ENCODE peak calls at places on chromosomes 12 and 14, in seven cellular contexts. One of them, this sample, is unnamed. For H3K4me1 and H3K27me3, the result is how much of the 10 kb centered on the place peaks cover.

GRCh38 chr14:55864890-55865655 is 253.1 kb upstream of the PELI2 start:
- DNase-seq in sigmoid colon: no peak
- DNase-seq in Peyer's patch: no peak
- DNase-seq in psoas muscle: no peak
- DNase-seq in endothelial cell of umbilical vein: no peak
- DNase-seq in right lobe of liver: no peak
- DNase-seq in adrenal gland: no peak
- DNase-seq in this sample: no peak

GRCh38 chr12:104182621-104183378 is 32.8 kb upstream of the TXNRD1 start:
- DNase-seq in sigmoid colon: no peak
- DNase-seq in Peyer's patch: no peak
- DNase-seq in psoas muscle: no peak
- DNase-seq in endothelial cell of umbilical vein: no peak
- DNase-seq in right lobe of liver: no peak
- DNase-seq in adrenal gland: no peak
- DNase-seq in this sample: no peak

GRCh38 chr14:102516531-102517411 is 7.2 kb upstream of the ANKRD9 start:
- DNase-seq in sigmoid colon: peak
- DNase-seq in Peyer's patch: peak
- DNase-seq in psoas muscle: peak
- DNase-seq in endothelial cell of umbilical vein: peak
- DNase-seq in right lobe of liver: peak
- DNase-seq in adrenal gland: no peak
- DNase-seq in this sample: peak

GRCh38 chr14:68755016-68755353 is 37.9 kb downstream of the ZFP36L1 start:
- DNase-seq in sigmoid colon: no peak
- DNase-seq in Peyer's patch: no peak
- DNase-seq in psoas muscle: no peak
- DNase-seq in endothelial cell of umbilical vein: no peak
- DNase-seq in right lobe of liver: no peak
- DNase-seq in adrenal gland: no peak
- DNase-seq in this sample: no peak

GRCh38 chr12:2092890-2093289 is 40.1 kb downstream of the CACNA1C start:
- DNase-seq in sigmoid colon: no peak
- DNase-seq in Peyer's patch: no peak
- DNase-seq in psoas muscle: no peak
- DNase-seq in endothelial cell of umbilical vein: no peak
- DNase-seq in right lobe of liver: no peak
- DNase-seq in adrenal gland: no peak
- DNase-seq in this sample: peak

GRCh38 chr12:94146166-94146565 is 2.2 kb upstream of the PLXNC1 start:
- DNase-seq in sigmoid colon: no peak
- DNase-seq in Peyer's patch: no peak
- DNase-seq in psoas muscle: no peak
- DNase-seq in endothelial cell of umbilical vein: no peak
- DNase-seq in right lobe of liver: no peak
- DNase-seq in adrenal gland: no peak
- DNase-seq in this sample: no peak

GRCh38 chr12:68577949-68578348 is 32.8 kb upstream of the RAP1B start:
- DNase-seq in sigmoid colon: no peak
- DNase-seq in Peyer's patch: no peak
- DNase-seq in psoas muscle: no peak
- DNase-seq in endothelial cell of umbilical vein: no peak
- DNase-seq in right lobe of liver: no peak
- DNase-seq in adrenal gland: no peak
- DNase-seq in this sample: no peak

GRCh38 chr14:102445066-102445465 is 64.5 kb downstream of the ANKRD9 start:
- DNase-seq in sigmoid colon: peak
- DNase-seq in Peyer's patch: no peak
- DNase-seq in psoas muscle: no peak
- DNase-seq in endothelial cell of umbilical vein: no peak
- DNase-seq in right lobe of liver: no peak
- DNase-seq in adrenal gland: no peak
- DNase-seq in this sample: no peak

GRCh38 chr12:21451529-21451928 is 14.1 kb downstream of the PYROXD1 start:
- DNase-seq in sigmoid colon: no peak
- DNase-seq in Peyer's patch: no peak
- DNase-seq in psoas muscle: no peak
- DNase-seq in endothelial cell of umbilical vein: peak
- DNase-seq in right lobe of liver: no peak
- DNase-seq in adrenal gland: no peak
- DNase-seq in this sample: no peak

DNA sequence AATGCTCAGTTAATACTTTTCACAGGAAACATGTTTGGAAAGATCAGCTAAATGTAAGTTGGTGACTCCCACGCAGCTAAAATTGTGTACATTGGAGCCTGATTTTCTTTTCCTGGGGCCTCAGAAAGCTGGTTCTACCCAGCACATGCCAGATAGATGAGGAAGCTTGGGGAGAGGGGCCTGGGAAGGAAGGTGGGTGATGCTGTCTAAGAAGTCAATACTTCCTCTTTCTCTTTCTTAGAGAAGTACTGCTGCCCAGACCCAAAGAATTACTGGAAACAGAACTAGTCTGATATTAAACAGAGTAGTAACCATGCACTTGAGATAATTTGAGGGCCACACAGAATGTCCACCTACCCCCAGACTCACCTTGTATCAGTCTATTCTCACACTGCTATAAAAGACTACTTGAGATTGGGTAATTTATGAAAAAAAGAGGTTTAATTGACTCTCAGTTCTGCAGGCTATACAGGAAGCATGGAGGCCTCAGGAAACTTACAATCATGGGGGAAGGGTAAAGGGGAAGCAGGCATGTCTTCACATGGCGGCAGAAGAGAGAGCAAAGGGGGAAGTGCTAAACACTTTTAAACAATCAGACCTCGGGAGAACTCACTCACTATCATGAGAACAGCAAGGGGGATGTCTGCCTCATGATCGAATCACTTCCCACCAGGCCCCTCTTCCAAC is 123.3 kb upstream of the MED13L start:
- DNase-seq in sigmoid colon: no peak
- DNase-seq in Peyer's patch: no peak
- DNase-seq in psoas muscle: no peak
- DNase-seq in endothelial cell of umbilical vein: no peak
- DNase-seq in right lobe of liver: no peak
- DNase-seq in adrenal gland: no peak
- DNase-seq in this sample: no peak
- H3K4me1 ChIP-seq in sigmoid colon: under half
- H3K4me1 ChIP-seq in Peyer's patch: under half
- H3K4me1 ChIP-seq in psoas muscle: under half
- H3K4me1 ChIP-seq in endothelial cell of umbilical vein: under half
- H3K4me1 ChIP-seq in right lobe of liver: under half
- H3K4me1 ChIP-seq in adrenal gland: under half
- H3K4me1 ChIP-seq in this sample: under half

GRCh38 chr14:75022655-75023054 is 19.9 kb downstream of the EIF2B2 start:
- DNase-seq in sigmoid colon: no peak
- DNase-seq in Peyer's patch: no peak
- DNase-seq in psoas muscle: peak
- DNase-seq in endothelial cell of umbilical vein: peak
- DNase-seq in right lobe of liver: no peak
- DNase-seq in adrenal gland: peak
- DNase-seq in this sample: peak
- H3K27ac ChIP-seq in sigmoid colon: no peak
- H3K27ac ChIP-seq in Peyer's patch: peak
- H3K27ac ChIP-seq in psoas muscle: peak
- H3K27ac ChIP-seq in endothelial cell of umbilical vein: no peak
- H3K27ac ChIP-seq in right lobe of liver: no peak
- H3K27ac ChIP-seq in adrenal gland: no peak
- H3K27ac ChIP-seq in this sample: no peak

DNA sequence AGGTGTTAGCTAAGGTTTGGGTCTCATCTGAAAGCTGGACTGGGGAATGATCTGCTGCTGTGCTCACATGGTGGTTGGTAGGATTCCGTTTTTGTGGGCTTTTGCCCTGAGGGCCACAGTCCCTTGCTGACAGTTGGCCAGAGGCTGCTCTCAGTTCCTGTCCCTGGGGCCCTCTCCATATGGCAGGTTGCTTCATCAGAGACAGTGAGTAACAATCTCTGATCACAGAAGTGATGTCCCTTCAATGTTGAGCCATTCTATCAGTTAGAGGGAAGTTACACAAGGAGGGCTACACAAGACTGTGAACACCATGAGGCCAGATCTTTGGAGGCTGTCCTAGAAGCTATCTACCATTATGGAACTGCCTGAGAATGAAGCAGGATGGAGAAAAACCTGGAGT is 137.2 kb downstream of the AACS start:
- DNase-seq in sigmoid colon: no peak
- DNase-seq in Peyer's patch: no peak
- DNase-seq in psoas muscle: no peak
- DNase-seq in endothelial cell of umbilical vein: no peak
- DNase-seq in right lobe of liver: no peak
- DNase-seq in adrenal gland: no peak
- DNase-seq in this sample: no peak
- H3K27me3 ChIP-seq in sigmoid colon: under half
- H3K27me3 ChIP-seq in Peyer's patch: under half
- H3K27me3 ChIP-seq in psoas muscle: under half
- H3K27me3 ChIP-seq in endothelial cell of umbilical vein: under half
- H3K27me3 ChIP-seq in right lobe of liver: under half
- H3K27me3 ChIP-seq in adrenal gland: under half
- H3K27me3 ChIP-seq in this sample: under half

DNA sequence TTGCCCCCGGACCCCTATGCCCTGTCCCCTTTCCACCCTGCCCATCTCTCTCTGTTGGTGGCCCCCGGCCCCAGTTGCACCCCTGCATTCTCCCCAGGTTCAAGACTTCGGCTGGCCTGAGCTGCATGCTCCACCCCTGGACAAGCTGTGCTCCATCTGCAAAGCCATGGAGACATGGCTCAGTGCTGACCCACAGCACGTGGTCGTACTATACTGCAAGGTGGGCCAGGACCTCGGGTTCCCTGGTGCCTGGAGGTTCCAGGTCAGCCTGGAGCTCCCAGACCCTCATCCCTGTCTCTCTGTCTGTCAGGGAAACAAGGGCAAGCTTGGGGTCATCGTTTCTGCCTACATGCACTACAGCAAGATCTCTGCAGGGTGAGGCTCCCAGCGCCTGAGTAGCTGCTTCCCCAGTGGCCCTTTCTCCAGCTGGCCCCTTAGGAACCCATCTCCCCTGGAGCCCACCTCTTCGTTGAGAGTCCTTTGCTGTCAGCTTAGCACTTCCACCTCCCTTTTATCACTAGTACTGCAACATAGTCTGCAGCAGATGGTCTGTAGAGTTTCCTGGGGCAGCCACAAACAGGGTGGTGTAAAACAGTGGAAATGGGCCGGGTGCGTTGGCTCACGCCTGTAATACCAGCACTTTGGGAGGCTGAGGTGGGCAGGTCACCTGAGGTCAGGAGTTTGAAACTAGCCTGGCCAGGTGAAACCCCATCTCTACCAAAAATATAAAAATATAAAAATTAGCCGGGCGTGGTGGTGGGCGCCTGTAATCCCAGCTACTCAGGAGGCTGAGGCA is 5.8 kb downstream of the TNS2 start:
- DNase-seq in sigmoid colon: peak
- DNase-seq in Peyer's patch: no peak
- DNase-seq in psoas muscle: no peak
- DNase-seq in endothelial cell of umbilical vein: no peak
- DNase-seq in right lobe of liver: no peak
- DNase-seq in adrenal gland: no peak
- DNase-seq in this sample: peak
- H3K4me1 ChIP-seq in sigmoid colon: half or more
- H3K4me1 ChIP-seq in Peyer's patch: under half
- H3K4me1 ChIP-seq in psoas muscle: under half
- H3K4me1 ChIP-seq in endothelial cell of umbilical vein: under half
- H3K4me1 ChIP-seq in right lobe of liver: under half
- H3K4me1 ChIP-seq in adrenal gland: under half
- H3K4me1 ChIP-seq in this sample: under half

GRCh38 chr14:76954371-76954770 is 74.1 kb downstream of the IRF2BPL start:
- DNase-seq in sigmoid colon: no peak
- DNase-seq in Peyer's patch: no peak
- DNase-seq in psoas muscle: no peak
- DNase-seq in endothelial cell of umbilical vein: no peak
- DNase-seq in right lobe of liver: no peak
- DNase-seq in adrenal gland: no peak
- DNase-seq in this sample: no peak
- H3K27ac ChIP-seq in sigmoid colon: peak
- H3K27ac ChIP-seq in Peyer's patch: no peak
- H3K27ac ChIP-seq in psoas muscle: peak
- H3K27ac ChIP-seq in endothelial cell of umbilical vein: peak
- H3K27ac ChIP-seq in right lobe of liver: peak
- H3K27ac ChIP-seq in adrenal gland: peak
- H3K27ac ChIP-seq in this sample: peak

This sample was measured in right cardiac atrium.